ENCODE peak calls at places on chromosomes 11 and 22, in six cellular contexts. One of them, this sample, is unnamed.

GRCh38 chr11:83070044-83070877 is 1.4 kb downstream of the RAB30 start:
- DNase-seq in HAP-1: peak
- DNase-seq in activated CD4-positive, alpha-beta T cell treated with anti-CD3 and anti-CD28 coated beads, Interleukin-2, amount 10 ng/mL, durations not matched to agents 7 days and 5 days: no peak
- DNase-seq in D341Med: no peak
- DNase-seq in HFF-Myc: no peak
- DNase-seq in cardiac septum: no peak
- DNase-seq in this sample: no peak

GRCh38 chr22:30948930-30949342 is 19.6 kb downstream of the MORC2 start:
- DNase-seq in HAP-1: no peak
- DNase-seq in activated CD4-positive, alpha-beta T cell treated with anti-CD3 and anti-CD28 coated beads, Interleukin-2, amount 10 ng/mL, durations not matched to agents 7 days and 5 days: no peak
- DNase-seq in D341Med: no peak
- DNase-seq in HFF-Myc: no peak
- DNase-seq in cardiac septum: no peak
- DNase-seq in this sample: no peak

GRCh38 chr22:42945736-42946135 is 69.2 kb downstream of the PACSIN2 start:
- DNase-seq in HAP-1: no peak
- DNase-seq in activated CD4-positive, alpha-beta T cell treated with anti-CD3 and anti-CD28 coated beads, Interleukin-2, amount 10 ng/mL, durations not matched to agents 7 days and 5 days: no peak
- DNase-seq in D341Med: no peak
- DNase-seq in HFF-Myc: no peak
- DNase-seq in cardiac septum: no peak
- DNase-seq in this sample: no peak

GRCh38 chr11:2089536-2090165 is 49.5 kb downstream of the IGF2 start:
- DNase-seq in HAP-1: peak
- DNase-seq in activated CD4-positive, alpha-beta T cell treated with anti-CD3 and anti-CD28 coated beads, Interleukin-2, amount 10 ng/mL, durations not matched to agents 7 days and 5 days: peak
- DNase-seq in D341Med: peak
- DNase-seq in HFF-Myc: no peak
- DNase-seq in cardiac septum: peak
- DNase-seq in this sample: peak

GRCh38 chr22:37177221-37177620 is 10.8 kb downstream of the C1QTNF6 start:
- DNase-seq in HAP-1: no peak
- DNase-seq in activated CD4-positive, alpha-beta T cell treated with anti-CD3 and anti-CD28 coated beads, Interleukin-2, amount 10 ng/mL, durations not matched to agents 7 days and 5 days: no peak
- DNase-seq in D341Med: no peak
- DNase-seq in HFF-Myc: no peak
- DNase-seq in cardiac septum: no peak
- DNase-seq in this sample: no peak

GRCh38 chr11:70399681-70400112 is 1.4 kb downstream of the CTTN start:
- DNase-seq in HAP-1: peak
- DNase-seq in activated CD4-positive, alpha-beta T cell treated with anti-CD3 and anti-CD28 coated beads, Interleukin-2, amount 10 ng/mL, durations not matched to agents 7 days and 5 days: no peak
- DNase-seq in D341Med: no peak
- DNase-seq in HFF-Myc: peak
- DNase-seq in cardiac septum: peak
- DNase-seq in this sample: peak

GRCh38 chr11:106398396-106399074 is 321.1 kb downstream of the AASDHPPT start:
- DNase-seq in HAP-1: no peak
- DNase-seq in activated CD4-positive, alpha-beta T cell treated with anti-CD3 and anti-CD28 coated beads, Interleukin-2, amount 10 ng/mL, durations not matched to agents 7 days and 5 days: no peak
- DNase-seq in D341Med: no peak
- DNase-seq in HFF-Myc: no peak
- DNase-seq in cardiac septum: no peak
- DNase-seq in this sample: no peak

GRCh38 chr11:121589946-121590537 is 137.3 kb upstream of the SORL1-AS1 start:
- DNase-seq in HAP-1: no peak
- DNase-seq in activated CD4-positive, alpha-beta T cell treated with anti-CD3 and anti-CD28 coated beads, Interleukin-2, amount 10 ng/mL, durations not matched to agents 7 days and 5 days: no peak
- DNase-seq in D341Med: no peak
- DNase-seq in HFF-Myc: no peak
- DNase-seq in cardiac septum: no peak
- DNase-seq in this sample: no peak

GRCh38 chr22:44667829-44668189 is 34.2 kb upstream of the PRR5 start:
- DNase-seq in HAP-1: no peak
- DNase-seq in activated CD4-positive, alpha-beta T cell treated with anti-CD3 and anti-CD28 coated beads, Interleukin-2, amount 10 ng/mL, durations not matched to agents 7 days and 5 days: peak
- DNase-seq in D341Med: no peak
- DNase-seq in HFF-Myc: no peak
- DNase-seq in cardiac septum: no peak
- DNase-seq in this sample: no peak

GRCh38 chr11:82960000-82960778 is 58.7 kb downstream of the DDIAS start:
- DNase-seq in HAP-1: no peak
- DNase-seq in activated CD4-positive, alpha-beta T cell treated with anti-CD3 and anti-CD28 coated beads, Interleukin-2, amount 10 ng/mL, durations not matched to agents 7 days and 5 days: peak
- DNase-seq in D341Med: no peak
- DNase-seq in HFF-Myc: no peak
- DNase-seq in cardiac septum: no peak
- DNase-seq in this sample: no peak

GRCh38 chr11:112318661-112319060 is 58.0 kb upstream of the PLET1 start:
- DNase-seq in HAP-1: no peak
- DNase-seq in activated CD4-positive, alpha-beta T cell treated with anti-CD3 and anti-CD28 coated beads, Interleukin-2, amount 10 ng/mL, durations not matched to agents 7 days and 5 days: no peak
- DNase-seq in D341Med: no peak
- DNase-seq in HFF-Myc: no peak
- DNase-seq in cardiac septum: no peak
- DNase-seq in this sample: no peak

GRCh38 chr11:22957890-22958289 is 97.6 kb upstream of the CCDC179 start:
- DNase-seq in HAP-1: no peak
- DNase-seq in activated CD4-positive, alpha-beta T cell treated with anti-CD3 and anti-CD28 coated beads, Interleukin-2, amount 10 ng/mL, durations not matched to agents 7 days and 5 days: no peak
- DNase-seq in D341Med: no peak
- DNase-seq in HFF-Myc: no peak
- DNase-seq in cardiac septum: no peak
- DNase-seq in this sample: no peak

GRCh38 chr11:133285359-133285758 is 246.9 kb downstream of the OPCML start:
- DNase-seq in HAP-1: no peak
- DNase-seq in activated CD4-positive, alpha-beta T cell treated with anti-CD3 and anti-CD28 coated beads, Interleukin-2, amount 10 ng/mL, durations not matched to agents 7 days and 5 days: no peak
- DNase-seq in D341Med: no peak
- DNase-seq in HFF-Myc: no peak
- DNase-seq in cardiac septum: no peak
- DNase-seq in this sample: no peak

GRCh38 chr11:66071326-66071870 is 1.3 kb downstream of the PACS1 start:
- DNase-seq in HAP-1: no peak
- DNase-seq in activated CD4-positive, alpha-beta T cell treated with anti-CD3 and anti-CD28 coated beads, Interleukin-2, amount 10 ng/mL, durations not matched to agents 7 days and 5 days: peak
- DNase-seq in D341Med: no peak
- DNase-seq in HFF-Myc: no peak
- DNase-seq in cardiac septum: no peak
- DNase-seq in this sample: no peak

GRCh38 chr22:38443675-38444521 is 11.1 kb downstream of the KCNJ4 start:
- DNase-seq in HAP-1: no peak
- DNase-seq in activated CD4-positive, alpha-beta T cell treated with anti-CD3 and anti-CD28 coated beads, Interleukin-2, amount 10 ng/mL, durations not matched to agents 7 days and 5 days: no peak
- DNase-seq in D341Med: no peak
- DNase-seq in HFF-Myc: no peak
- DNase-seq in cardiac septum: no peak
- DNase-seq in this sample: no peak

GRCh38 chr11:69700278-69701140 is 3.3 kb downstream of the FGF19 start:
- DNase-seq in HAP-1: peak
- DNase-seq in activated CD4-positive, alpha-beta T cell treated with anti-CD3 and anti-CD28 coated beads, Interleukin-2, amount 10 ng/mL, durations not matched to agents 7 days and 5 days: no peak
- DNase-seq in D341Med: peak
- DNase-seq in HFF-Myc: no peak
- DNase-seq in cardiac septum: peak
- DNase-seq in this sample: peak

GRCh38 chr22:41561335-41561734 is 525 bp downstream of the CSDC2 start:
- DNase-seq in HAP-1: no peak
- DNase-seq in activated CD4-positive, alpha-beta T cell treated with anti-CD3 and anti-CD28 coated beads, Interleukin-2, amount 10 ng/mL, durations not matched to agents 7 days and 5 days: no peak
- DNase-seq in D341Med: no peak
- DNase-seq in HFF-Myc: no peak
- DNase-seq in cardiac septum: peak
- DNase-seq in this sample: no peak

GRCh38 chr11:33699515-33700424 is 856 bp downstream of the C11orf91 start:
- DNase-seq in HAP-1: no peak
- DNase-seq in activated CD4-positive, alpha-beta T cell treated with anti-CD3 and anti-CD28 coated beads, Interleukin-2, amount 10 ng/mL, durations not matched to agents 7 days and 5 days: no peak
- DNase-seq in D341Med: no peak
- DNase-seq in HFF-Myc: no peak
- DNase-seq in cardiac septum: no peak
- DNase-seq in this sample: no peak

GRCh38 chr11:28110108-28110838 is 2.1 kb downstream of the METTL15 start:
- DNase-seq in HAP-1: peak
- DNase-seq in activated CD4-positive, alpha-beta T cell treated with anti-CD3 and anti-CD28 coated beads, Interleukin-2, amount 10 ng/mL, durations not matched to agents 7 days and 5 days: peak
- DNase-seq in D341Med: no peak
- DNase-seq in HFF-Myc: peak
- DNase-seq in cardiac septum: peak
- DNase-seq in this sample: peak

GRCh38 chr11:6721343-6721742 is 38.2 kb upstream of the MRPL17 start:
- DNase-seq in HAP-1: no peak
- DNase-seq in activated CD4-positive, alpha-beta T cell treated with anti-CD3 and anti-CD28 coated beads, Interleukin-2, amount 10 ng/mL, durations not matched to agents 7 days and 5 days: no peak
- DNase-seq in D341Med: no peak
- DNase-seq in HFF-Myc: no peak
- DNase-seq in cardiac septum: no peak
- DNase-seq in this sample: no peak

This sample was measured in cardiac muscle cell.